ENCODE peak calls at places on chromosome 10, in six cellular contexts. D is NCI-H2171; G is DMS153; B is pulmonary artery endothelial cell; N is spleen; S is activated CD8-positive, alpha-beta memory T cell treated with anti-CD3 and anti-CD28 coated beads, Interleukin-2, amount 10 ng/mL, durations not matched to agents 7 days and 5 days. K is an unnamed sample.

GRCh38 chr10:117419921-117420320 is 44.7 kb upstream of the PDZD8 start:
- DNase-seq in D (no peak), G (no peak), B (no peak), N (no peak), S (no peak), K (no peak)

GRCh38 chr10:76308946-76309529 is 877.6 kb downstream of the LRMDA start:
- DNase-seq in D (no peak), G (no peak), B (no peak), N (no peak), S (no peak), K (no peak)

GRCh38 chr10:47332946-47333345 is 10.7 kb downstream of the GDF2 start:
- DNase-seq in D (no peak), G (no peak), B (no peak), N (no peak), S (no peak), K (no peak)

GRCh38 chr10:34707656-34708055 is 107.4 kb downstream of the PARD3 start:
- DNase-seq in D (no peak), G (no peak), B (no peak), N (no peak), S (no peak), K (no peak)

GRCh38 chr10:58086763-58087150 is 180.9 kb downstream of the IPMK start:
- DNase-seq in D (no peak), G (no peak), B (no peak), N (no peak), S (no peak), K (no peak)

GRCh38 chr10:32376027-32376426 is 29.1 kb upstream of the EPC1 start:
- DNase-seq in D (no peak), G (no peak), B (no peak), N (no peak), S (no peak), K (no peak)

GRCh38 chr10:35058134-35058533 is 32.0 kb downstream of the CUL2 start:
- DNase-seq in D (no peak), G (no peak), B (peak), N (no peak), S (no peak), K (no peak)

GRCh38 chr10:59631237-59631636 is 78.4 kb downstream of the SLC16A9 start:
- DNase-seq in D (no peak), G (no peak), B (no peak), N (no peak), S (no peak), K (no peak)

GRCh38 chr10:29136401-29136800 is 152.5 kb upstream of the LYZL1 start:
- DNase-seq in D (no peak), G (no peak), B (no peak), N (no peak), S (no peak), K (no peak)

GRCh38 chr10:123402656-123403055 is 248.5 kb downstream of the BUB3 start:
- DNase-seq in D (no peak), G (no peak), B (no peak), N (no peak), S (no peak), K (no peak)

GRCh38 chr10:117439243-117439912 is 64.1 kb upstream of the PDZD8 start:
- DNase-seq in D (no peak), G (no peak), B (no peak), N (no peak), S (no peak), K (no peak)

GRCh38 chr10:117830832-117831231 is 215.9 kb downstream of the RAB11FIP2 start:
- DNase-seq in D (no peak), G (peak), B (no peak), N (no peak), S (peak), K (no peak)

GRCh38 chr10:34473174-34474059 is 341.7 kb downstream of the PARD3 start:
- DNase-seq in D (no peak), G (no peak), B (no peak), N (no peak), S (no peak), K (no peak)

GRCh38 chr10:37712489-37713131 is 144.8 kb downstream of the ZNF248 start:
- DNase-seq in D (no peak), G (no peak), B (no peak), N (peak), S (no peak), K (no peak)

GRCh38 chr10:131905603-131906268 is 4.9 kb downstream of the PPP2R2D start:
- DNase-seq in D (no peak), G (no peak), B (no peak), N (peak), S (no peak), K (no peak)

GRCh38 chr10:42754155-42755027 is 28.2 kb upstream of the BMS1 start:
- DNase-seq in D (no peak), G (no peak), B (no peak), N (no peak), S (no peak), K (peak)

GRCh38 chr10:10508241-10508640 is 509.4 kb upstream of the CELF2 start:
- DNase-seq in D (no peak), G (no peak), B (no peak), N (no peak), S (no peak), K (no peak)

GRCh38 chr10:116857156-116857555 is 7.9 kb downstream of the ENO4 start:
- DNase-seq in D (no peak), G (no peak), B (no peak), N (no peak), S (no peak), K (no peak)

GRCh38 chr10:118565301-118566075 is 30.0 kb downstream of the PRLHR start:
- DNase-seq in D (no peak), G (no peak), B (no peak), N (no peak), S (no peak), K (no peak)

GRCh38 chr10:37285063-37285462 is 159.7 kb downstream of the ANKRD30A start:
- DNase-seq in D (no peak), G (no peak), B (no peak), N (no peak), S (no peak), K (no peak)

GRCh38 chr10:101781984-101782810 is 1.0 kb downstream of the NPM3 start:
- DNase-seq in D (no peak), G (no peak), B (no peak), N (peak), S (peak), K (no peak)

GRCh38 chr10:97029271-97029670 is 156.5 kb downstream of the SLIT1 start:
- DNase-seq in D (no peak), G (no peak), B (no peak), N (no peak), S (no peak), K (no peak)

K was measured in activated B cell treated with CpG ODN at 0.5 μM for 24 hours.